ENCODE peak calls at places on chromosomes 7 and 10, in ten cellular contexts. One of them, this sample, is unnamed.

GRCh38 chr10:78547905-78548304 is 514.2 kb downstream of the RPS24 start:
- DNase-seq in Peyer's patch: peak; percentile 2
- DNase-seq in activated naive CD8-positive, alpha-beta T cell treated with anti-CD3 and anti-CD28 coated beads, Interleukin-2, amount 50 U/mL, for 24 hours: no peak
- DNase-seq in activated naive CD4-positive, alpha-beta T cell treated with anti-CD3 and anti-CD28 coated beads for 36 hours: no peak
- DNase-seq in NCI-H2081: no peak
- DNase-seq in left lung: no peak
- DNase-seq in COR-L47: no peak
- DNase-seq in HT1080: no peak
- DNase-seq in caudate nucleus: no peak
- DNase-seq in HFFc6: no peak
- DNase-seq in this sample: no peak

GRCh38 chr10:124132306-124132705 is 38.9 kb upstream of the CHST15 start:
- DNase-seq in NCI-H2081: no peak
- DNase-seq in activated naive CD8-positive, alpha-beta T cell treated with anti-CD3 and anti-CD28 coated beads, Interleukin-2, amount 50 U/mL, for 24 hours: no peak
- DNase-seq in caudate nucleus: no peak
- DNase-seq in HFFc6: no peak
- DNase-seq in left lung: no peak
- DNase-seq in COR-L47: no peak
- DNase-seq in activated naive CD4-positive, alpha-beta T cell treated with anti-CD3 and anti-CD28 coated beads for 36 hours: no peak
- DNase-seq in HT1080: no peak
- DNase-seq in Peyer's patch: no peak
- DNase-seq in this sample: no peak

GRCh38 chr10:122162566-122163181 is 108.4 kb upstream of the BTBD16 start:
- DNase-seq in Peyer's patch: peak; percentile 54
- DNase-seq in NCI-H2081: peak; percentile 34
- DNase-seq in activated naive CD4-positive, alpha-beta T cell treated with anti-CD3 and anti-CD28 coated beads for 36 hours: no peak
- DNase-seq in caudate nucleus: no peak
- DNase-seq in left lung: peak; percentile 65
- DNase-seq in activated naive CD8-positive, alpha-beta T cell treated with anti-CD3 and anti-CD28 coated beads, Interleukin-2, amount 50 U/mL, for 24 hours: no peak
- DNase-seq in COR-L47: peak; percentile 29
- DNase-seq in HT1080: no peak
- DNase-seq in HFFc6: no peak
- DNase-seq in this sample: no peak

GRCh38 chr7:68629-69028 is 123.7 kb upstream of the FAM20C start:
- DNase-seq in activated naive CD4-positive, alpha-beta T cell treated with anti-CD3 and anti-CD28 coated beads for 36 hours: no peak
- DNase-seq in Peyer's patch: no peak
- DNase-seq in HT1080: peak; percentile 70
- DNase-seq in left lung: peak; percentile 24
- DNase-seq in HFFc6: no peak
- DNase-seq in COR-L47: no peak
- DNase-seq in NCI-H2081: no peak
- DNase-seq in caudate nucleus: no peak
- DNase-seq in activated naive CD8-positive, alpha-beta T cell treated with anti-CD3 and anti-CD28 coated beads, Interleukin-2, amount 50 U/mL, for 24 hours: no peak
- DNase-seq in this sample: peak; percentile 99

GRCh38 chr7:32515890-32516550 is 20.7 kb downstream of the AVL9 start:
- DNase-seq in HT1080: peak; percentile 76
- DNase-seq in COR-L47: no peak
- DNase-seq in left lung: no peak
- DNase-seq in activated naive CD4-positive, alpha-beta T cell treated with anti-CD3 and anti-CD28 coated beads for 36 hours: peak; percentile 44
- DNase-seq in caudate nucleus: no peak
- DNase-seq in activated naive CD8-positive, alpha-beta T cell treated with anti-CD3 and anti-CD28 coated beads, Interleukin-2, amount 50 U/mL, for 24 hours: no peak
- DNase-seq in HFFc6: no peak
- DNase-seq in NCI-H2081: no peak
- DNase-seq in Peyer's patch: no peak
- DNase-seq in this sample: no peak

GRCh38 chr7:35630573-35630972 is 64.4 kb downstream of the HERPUD2 start:
- DNase-seq in HFFc6: peak; percentile 40
- DNase-seq in caudate nucleus: no peak
- DNase-seq in NCI-H2081: no peak
- DNase-seq in COR-L47: no peak
- DNase-seq in HT1080: peak; percentile 55
- DNase-seq in activated naive CD8-positive, alpha-beta T cell treated with anti-CD3 and anti-CD28 coated beads, Interleukin-2, amount 50 U/mL, for 24 hours: no peak
- DNase-seq in Peyer's patch: no peak
- DNase-seq in activated naive CD4-positive, alpha-beta T cell treated with anti-CD3 and anti-CD28 coated beads for 36 hours: no peak
- DNase-seq in left lung: no peak
- DNase-seq in this sample: peak; percentile 61

GRCh38 chr10:8297951-8298350 is 243.5 kb downstream of the GATA3 start:
- DNase-seq in activated naive CD8-positive, alpha-beta T cell treated with anti-CD3 and anti-CD28 coated beads, Interleukin-2, amount 50 U/mL, for 24 hours: no peak
- DNase-seq in COR-L47: no peak
- DNase-seq in HFFc6: no peak
- DNase-seq in activated naive CD4-positive, alpha-beta T cell treated with anti-CD3 and anti-CD28 coated beads for 36 hours: no peak
- DNase-seq in HT1080: no peak
- DNase-seq in left lung: no peak
- DNase-seq in caudate nucleus: no peak
- DNase-seq in NCI-H2081: no peak
- DNase-seq in Peyer's patch: no peak
- DNase-seq in this sample: no peak

GRCh38 chr7:5553298-5553877 is 129.8 kb upstream of the TNRC18 start:
- DNase-seq in COR-L47: no peak
- DNase-seq in NCI-H2081: no peak
- DNase-seq in activated naive CD4-positive, alpha-beta T cell treated with anti-CD3 and anti-CD28 coated beads for 36 hours: no peak
- DNase-seq in left lung: no peak
- DNase-seq in HFFc6: no peak
- DNase-seq in caudate nucleus: no peak
- DNase-seq in activated naive CD8-positive, alpha-beta T cell treated with anti-CD3 and anti-CD28 coated beads, Interleukin-2, amount 50 U/mL, for 24 hours: no peak
- DNase-seq in Peyer's patch: peak; percentile 86
- DNase-seq in HT1080: no peak
- DNase-seq in this sample: peak; percentile 63

GRCh38 chr10:113045155-113046055 is 95.4 kb downstream of the TCF7L2 start:
- DNase-seq in NCI-H2081: no peak
- DNase-seq in Peyer's patch: no peak
- DNase-seq in activated naive CD4-positive, alpha-beta T cell treated with anti-CD3 and anti-CD28 coated beads for 36 hours: peak; percentile 13
- DNase-seq in HT1080: peak; percentile 86
- DNase-seq in activated naive CD8-positive, alpha-beta T cell treated with anti-CD3 and anti-CD28 coated beads, Interleukin-2, amount 50 U/mL, for 24 hours: no peak
- DNase-seq in COR-L47: no peak
- DNase-seq in caudate nucleus: no peak
- DNase-seq in HFFc6: peak; percentile 95
- DNase-seq in left lung: no peak
- DNase-seq in this sample: peak; percentile 83

GRCh38 chr7:16804674-16805439 is at the start of gene AGR2:
- DNase-seq in left lung: peak; percentile 75
- DNase-seq in activated naive CD8-positive, alpha-beta T cell treated with anti-CD3 and anti-CD28 coated beads, Interleukin-2, amount 50 U/mL, for 24 hours: no peak
- DNase-seq in HFFc6: no peak
- DNase-seq in HT1080: no peak
- DNase-seq in caudate nucleus: no peak
- DNase-seq in Peyer's patch: peak; percentile 85
- DNase-seq in NCI-H2081: peak; percentile 92
- DNase-seq in COR-L47: peak; percentile 36
- DNase-seq in activated naive CD4-positive, alpha-beta T cell treated with anti-CD3 and anti-CD28 coated beads for 36 hours: no peak
- DNase-seq in this sample: no peak

This sample was measured in RPMI7951.